ENCODE peak calls at places on chromosome 7, in seven cellular contexts. S is HCT116, Q is osteoblast, V is OCI-LY7, C is PC-9, U is fibroblast of lung, F is SK-N-SH. X is an unnamed sample. For H3K79me2 and H4K20me1, the result is how much of the 10 kb centered on the place peaks cover.

GRCh38 chr7:36152756-36153570 is at the start of gene EEPD1:
- DNase-seq in Q (peak), C (peak), U (peak), S (peak), V (peak), F (peak), X (peak)

GRCh38 chr7:55478700-55479099 is 93.6 kb downstream of the VOPP1 start:
- DNase-seq in V (no peak), S (no peak), C (no peak), U (no peak), Q (no peak), F (no peak), X (no peak)

GRCh38 chr7:116403265-116403664 is 96.3 kb upstream of the CAV2 start:
- DNase-seq in U (peak), F (no peak), C (no peak), Q (no peak), S (no peak), V (no peak), X (no peak)

GRCh38 chr7:35729061-35729783 is 34.3 kb upstream of the HERPUD2 start:
- DNase-seq in C (no peak), S (no peak), Q (no peak), V (peak), U (no peak), F (no peak), X (no peak)

GRCh38 chr7:28346972-28347371 is 65.3 kb upstream of the CREB5 start:
- DNase-seq in V (no peak), C (no peak), S (no peak), U (no peak), Q (peak), F (no peak), X (no peak)

GRCh38 chr7:105487559-105488218 is 34.4 kb downstream of the PUS7 start:
- DNase-seq in C (peak), V (peak), U (peak), F (peak), Q (peak), S (no peak), X (no peak)

GRCh38 chr7:64045301-64046040 is at the start of gene ZNF727:
- DNase-seq in S (no peak), U (no peak), Q (no peak), V (no peak), C (no peak), F (peak), X (no peak)

GRCh38 chr7:106365252-106366005 is 80.6 kb upstream of the NAMPT start:
- DNase-seq in V (no peak), S (no peak), U (no peak), Q (no peak), C (peak), F (no peak), X (no peak)

GRCh38 chr7:55592492-55592891 is 20.2 kb upstream of the VOPP1 start:
- DNase-seq in S (no peak), C (no peak), V (no peak), F (no peak), U (no peak), Q (peak), X (no peak)

GRCh38 chr7:101684980-101685323 is 55.9 kb upstream of the MYL10 start:
- DNase-seq in S (no peak), F (no peak), V (no peak), Q (no peak), U (no peak), C (no peak), X (no peak)

GRCh38 chr7:94054130-94054529 is 50.0 kb upstream of the BET1 start:
- DNase-seq in C (no peak), S (no peak), U (peak), Q (no peak), V (peak), F (no peak), X (no peak)

GRCh38 chr7:36781011-36781738 is 56.9 kb upstream of the AOAH start:
- DNase-seq in F (no peak), S (no peak), Q (no peak), C (no peak), V (no peak), U (no peak), X (no peak)

GRCh38 chr7:71348751-71349415 is 216.9 kb downstream of the GALNT17 start:
- DNase-seq in V (no peak), U (no peak), S (no peak), F (no peak), C (no peak), Q (no peak), X (no peak)

GRCh38 chr7:128299109-128299514 is 44.6 kb downstream of the RBM28 start:
- DNase-seq in S (no peak), C (no peak), U (no peak), V (no peak), F (no peak), Q (no peak), X (no peak)

GRCh38 chr7:98556288-98556687 is 60.8 kb upstream of the NPTX2 start:
- DNase-seq in F (peak), U (no peak), C (no peak), V (no peak), Q (no peak), S (no peak), X (no peak)

GRCh38 chr7:36823353-36823752 is 99.1 kb upstream of the AOAH start:
- DNase-seq in F (no peak), C (no peak), S (no peak), V (no peak), U (no peak), Q (no peak), X (no peak)

GRCh38 chr7:48962821-48963505 is 38.6 kb downstream of the CDC14C start:
- DNase-seq in S (no peak), Q (peak), F (no peak), V (no peak), U (peak), C (no peak), X (no peak)

GRCh38 chr7:55409474-55410225 is 44.5 kb downstream of the LANCL2 start:
- DNase-seq in U (no peak), F (peak), V (no peak), Q (no peak), S (no peak), C (no peak), X (no peak)

DNA sequence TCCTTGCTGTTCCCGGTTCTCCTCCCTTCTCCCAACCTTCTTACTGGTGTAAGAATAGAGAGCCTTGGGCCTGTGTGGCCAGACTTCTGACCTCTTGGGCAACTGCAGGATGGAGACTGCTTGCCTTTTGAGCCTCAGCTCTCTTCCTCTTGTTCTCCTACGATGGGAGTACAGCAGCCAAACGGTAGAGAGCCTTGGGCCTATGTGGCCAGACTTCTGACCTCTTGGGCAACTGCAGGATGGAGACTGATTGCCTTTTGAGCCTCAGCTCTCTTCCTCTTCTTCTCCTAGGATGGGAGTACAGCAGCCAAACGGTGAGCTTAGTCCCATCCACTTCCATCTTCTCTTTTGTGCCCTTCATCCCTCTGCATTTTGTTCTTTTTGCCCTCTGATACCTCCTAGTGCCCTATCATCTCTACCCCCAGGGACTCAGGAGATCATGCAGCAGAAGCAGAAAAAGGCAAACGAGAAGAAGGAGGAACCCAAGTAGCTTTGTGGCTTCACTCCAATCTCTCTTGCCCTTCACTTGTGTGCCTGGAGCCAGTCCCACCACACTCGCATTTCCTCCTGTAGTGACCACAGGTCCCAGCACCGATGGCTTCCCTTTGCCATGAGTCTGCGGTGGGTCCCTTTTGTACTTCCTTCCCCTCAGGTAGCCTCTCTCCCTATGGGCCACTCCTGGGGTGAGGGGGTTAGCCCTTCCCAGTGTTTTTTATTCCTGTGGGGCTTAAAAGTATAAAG is 15.3 kb downstream of the SLC25A13 start:
- DNase-seq in F (no peak), S (no peak), U (no peak), Q (no peak), C (no peak), V (no peak), X (no peak)
- H3K79me2 ChIP-seq in F (under half), S (half or more), U (under half), Q (half or more), C (half or more), V (under half), X (under half)

GRCh38 chr7:5349437-5350173 is 66.9 kb downstream of the SLC29A4 start:
- DNase-seq in U (no peak), Q (peak), V (no peak), F (peak), S (no peak), C (no peak), X (no peak)

GRCh38 chr7:5351508-5352265 is 68.9 kb downstream of the SLC29A4 start:
- DNase-seq in S (no peak), V (no peak), C (no peak), F (no peak), Q (peak), U (no peak), X (no peak)

GRCh38 chr7:5352440-5353010 is 69.8 kb downstream of the SLC29A4 start:
- DNase-seq in V (no peak), U (no peak), F (no peak), C (no peak), Q (peak), S (no peak), X (no peak)

GRCh38 chr7:5350174-5350463 is 67.4 kb downstream of the SLC29A4 start:
- DNase-seq in C (no peak), V (no peak), Q (peak), U (no peak), S (no peak), F (no peak), X (no peak)

GRCh38 chr7:5350600-5351385 is 68.0 kb downstream of the SLC29A4 start:
- DNase-seq in C (no peak), S (no peak), V (no peak), F (no peak), U (no peak), Q (peak), X (no peak)
- H4K20me1 ChIP-seq in C (half or more), S (under half), V (under half), F (half or more), U (under half), Q (half or more), X (under half)

GRCh38 chr7:69624431-69624830 is 26.2 kb downstream of the AUTS2 start:
- DNase-seq in Q (no peak), F (peak), V (peak), S (no peak), U (no peak), C (no peak), X (no peak)
- H3K79me2 ChIP-seq in Q (under half), F (half or more), V (half or more), S (under half), U (under half), C (under half), X (under half)

GRCh38 chr7:6380310-6381095 is 67.3 kb downstream of the DAGLB start:
- DNase-seq in V (no peak), S (no peak), U (no peak), F (no peak), Q (no peak), C (no peak), X (no peak)
- H4K20me1 ChIP-seq in V (under half), S (under half), U (under half), F (half or more), Q (half or more), C (half or more), X (half or more)

GRCh38 chr7:77798394-77799077 is at the start of the genes PHTF2 and TMEM60:
- DNase-seq in C (peak), S (peak), U (peak), V (peak), Q (peak), F (peak), X (peak)

GRCh38 chr7:77796960-77797359 is 1.3 kb downstream of the TMEM60 start:
- DNase-seq in Q (no peak), V (no peak), F (no peak), C (no peak), S (no peak), U (no peak), X (no peak)

GRCh38 chr7:77799078-77799964 is 748 bp downstream of the PHTF2 start:
- DNase-seq in V (peak), U (peak), C (peak), S (peak), Q (peak), F (peak), X (no peak)

GRCh38 chr7:77796109-77796508 is 2.1 kb downstream of the TMEM60 start:
- DNase-seq in F (no peak), V (no peak), Q (no peak), C (no peak), S (no peak), U (no peak), X (no peak)

GRCh38 chr7:77797734-77798393 is 370 bp downstream of the TMEM60 start:
- DNase-seq in U (no peak), C (no peak), V (no peak), S (no peak), Q (peak), F (peak), X (no peak)
- H3K79me2 ChIP-seq in U (half or more), C (half or more), V (half or more), S (half or more), Q (half or more), F (half or more), X (half or more)

GRCh38 chr7:100166966-100167911 is 1.2 kb downstream of the GAL3ST4 start:
- DNase-seq in Q (peak), S (no peak), U (no peak), V (no peak), C (no peak), F (peak), X (no peak)

GRCh38 chr7:100170111-100170897 is 1.9 kb upstream of the GAL3ST4 start:
- DNase-seq in Q (peak), U (no peak), C (no peak), S (no peak), F (peak), V (no peak), X (no peak)

GRCh38 chr7:100171087-100171681 is 2.8 kb upstream of the GAL3ST4 start:
- DNase-seq in V (peak), S (no peak), F (no peak), Q (peak), U (no peak), C (no peak), X (no peak)

GRCh38 chr7:100167912-100168323 is 499 bp downstream of the GAL3ST4 start:
- DNase-seq in U (no peak), S (no peak), C (no peak), V (no peak), Q (no peak), F (peak), X (no peak)

GRCh38 chr7:100169147-100169850 is 882 bp upstream of the GAL3ST4 start:
- DNase-seq in U (no peak), V (peak), S (no peak), Q (peak), C (no peak), F (peak), X (no peak)
- H4K20me1 ChIP-seq in U (under half), V (under half), S (under half), Q (under half), C (under half), F (under half), X (under half)

DNA sequence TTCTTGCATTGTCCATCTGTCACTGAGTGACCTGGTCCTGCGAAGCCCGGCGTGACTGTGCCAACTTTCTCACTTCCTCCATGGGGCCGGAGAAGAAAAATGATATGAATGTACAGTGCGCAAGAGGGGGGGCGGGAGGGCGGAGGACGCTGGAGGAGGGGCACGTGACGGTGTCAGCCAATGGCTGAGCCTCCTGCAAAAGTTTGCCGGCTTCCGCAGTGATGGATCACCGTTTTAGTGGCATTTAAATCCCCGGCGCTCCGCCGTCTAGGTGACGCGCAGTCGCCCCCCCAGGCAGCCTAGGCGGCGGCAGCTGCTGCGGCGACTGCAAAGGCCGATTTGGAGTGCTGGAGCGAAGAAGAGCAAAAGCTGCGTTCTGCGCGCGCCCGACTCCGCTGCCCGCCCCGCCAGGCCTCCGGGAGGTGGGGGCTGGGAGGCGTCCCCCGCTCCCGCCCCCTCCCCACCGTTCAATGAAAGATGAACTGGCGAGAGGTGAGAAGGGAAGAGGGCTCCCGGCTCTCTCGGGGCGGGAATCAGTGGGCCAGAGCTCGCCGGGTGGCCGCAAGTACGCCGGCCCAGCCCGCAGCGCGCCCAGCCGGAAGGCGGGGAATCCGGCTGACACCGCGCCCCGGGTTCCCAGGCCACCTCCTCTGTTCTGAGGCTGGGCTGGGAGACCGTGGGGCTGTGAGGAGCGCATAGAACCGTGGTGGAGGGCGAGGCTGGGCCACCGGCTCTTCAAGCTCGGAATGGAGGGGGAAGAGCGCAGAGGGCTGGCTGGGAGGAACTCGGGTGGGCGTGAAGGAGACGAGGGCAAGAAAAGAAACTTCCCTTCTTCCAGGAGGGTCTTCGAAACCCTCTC is at the start of gene HOXA1:
- DNase-seq in S (peak), V (peak), C (no peak), F (no peak), U (peak), Q (peak), X (peak)
- H3K79me2 ChIP-seq in S (under half), V (under half), C (under half), F (under half), U (under half), Q (half or more), X (half or more)

GRCh38 chr7:74683799-74684198 is 26.3 kb downstream of the GTF2I start:
- DNase-seq in C (no peak), V (no peak), U (no peak), S (no peak), Q (no peak), F (no peak), X (no peak)
- H4K20me1 ChIP-seq in C (half or more), V (under half), U (under half), S (under half), Q (half or more), F (half or more), X (under half)

GRCh38 chr7:139697031-139697430 is 80.8 kb downstream of the HIPK2 start:
- DNase-seq in S (no peak), C (no peak), U (no peak), Q (no peak), F (no peak), V (peak), X (no peak)
- H3K79me2 ChIP-seq in S (under half), C (under half), U (under half), Q (half or more), F (half or more), V (under half), X (under half)

X was measured in keratinocyte.